ENCODE peak calls at places on chromosomes 2 and 18, in ten cellular contexts. D, L, R, E, G, V, A, P, K and B are unnamed samples.

GRCh38 chr2:235433860-235434259 is 60.0 kb upstream of the AGAP1 start:
- DNase-seq in D (no peak), A (no peak), E (peak), V (no peak), L (peak), R (no peak), K (no peak), P (no peak), G (peak), B (no peak)

GRCh38 chr2:47288864-47289263 is 114.1 kb upstream of the MSH2 start:
- DNase-seq in L (no peak), P (no peak), V (no peak), D (no peak), R (no peak), A (no peak), G (no peak), K (no peak), E (peak), B (no peak)

GRCh38 chr18:79458131-79458838 is 62.6 kb downstream of the NFATC1 start:
- DNase-seq in E (peak), D (peak), L (no peak), K (no peak), P (no peak), R (peak), A (peak), G (peak), V (no peak), B (no peak)

GRCh38 chr18:32714571-32715148 is 58.2 kb downstream of the KLHL14 start:
- DNase-seq in E (peak), K (no peak), R (no peak), D (peak), G (no peak), A (peak), P (peak), L (peak), V (peak), B (peak)

GRCh38 chr2:239115616-239116015 is 267.7 kb downstream of the TWIST2 start:
- DNase-seq in V (no peak), D (no peak), P (no peak), E (no peak), G (no peak), R (no peak), A (no peak), L (no peak), K (no peak), B (no peak)

GRCh38 chr2:145194671-145195070 is 674.8 kb upstream of the ZEB2 start:
- DNase-seq in G (no peak), D (peak), P (no peak), A (no peak), L (no peak), R (no peak), V (no peak), E (no peak), K (no peak), B (no peak)

GRCh38 chr2:7281802-7282201 is 364.6 kb downstream of the RNF144A start:
- DNase-seq in E (no peak), L (no peak), K (no peak), R (no peak), P (no peak), A (no peak), V (no peak), D (no peak), G (no peak), B (no peak)

GRCh38 chr2:143117225-143117624 is 12.0 kb upstream of the ARHGAP15 start:
- DNase-seq in A (no peak), K (no peak), D (no peak), L (no peak), R (no peak), E (no peak), G (no peak), V (no peak), P (no peak), B (no peak)

GRCh38 chr2:15941970-15942710 is 1.8 kb downstream of the MYCN start:
- DNase-seq in V (peak), D (peak), R (no peak), E (no peak), P (no peak), L (no peak), A (peak), K (no peak), G (peak), B (no peak)

GRCh38 chr2:64934530-64934929 is 54.7 kb upstream of the SLC1A4 start:
- DNase-seq in A (no peak), E (no peak), P (no peak), L (no peak), G (no peak), D (no peak), K (no peak), V (no peak), R (peak), B (no peak)

GRCh38 chr2:10911291-10912075 is at the start of gene KCNF1:
- DNase-seq in K (no peak), V (peak), R (peak), E (peak), D (peak), A (peak), P (no peak), G (no peak), L (peak), B (no peak)

GRCh38 chr2:207616185-207616584 is 9.0 kb downstream of the METTL21A start:
- DNase-seq in G (no peak), P (no peak), V (no peak), L (no peak), E (peak), R (no peak), K (no peak), D (no peak), A (no peak), B (no peak)

GRCh38 chr2:61179701-61180639 is 18.0 kb downstream of the C2orf74 start:
- DNase-seq in L (peak), G (peak), R (peak), A (no peak), V (peak), E (peak), D (peak), K (no peak), P (no peak), B (no peak)

GRCh38 chr18:11283531-11284071 is 134.2 kb upstream of the PIEZO2 start:
- DNase-seq in G (no peak), L (no peak), D (no peak), A (peak), E (no peak), V (no peak), P (no peak), K (no peak), R (peak), B (no peak)

GRCh38 chr18:48140738-48141137 is 210.3 kb upstream of the SMAD2 start:
- DNase-seq in D (no peak), K (no peak), E (no peak), V (no peak), R (no peak), G (no peak), P (no peak), L (no peak), A (no peak), B (no peak)

GRCh38 chr2:217038001-217038400 is 178.1 kb upstream of the TNP1 start:
- DNase-seq in V (no peak), K (no peak), G (no peak), A (no peak), D (no peak), E (no peak), L (no peak), R (no peak), P (no peak), B (no peak)

GRCh38 chr2:26459991-26460612 is 17.8 kb downstream of the OTOF start:
- DNase-seq in R (no peak), P (no peak), V (peak), A (no peak), K (no peak), G (no peak), D (no peak), E (no peak), L (no peak), B (no peak)

GRCh38 chr2:38731090-38731489 is 20.1 kb downstream of the SRSF7 start:
- DNase-seq in K (no peak), L (no peak), E (no peak), P (no peak), V (no peak), R (no peak), A (no peak), D (no peak), G (no peak), B (no peak)

GRCh38 chr2:71896385-71897144 is 251.1 kb downstream of the CYP26B1 start:
- DNase-seq in L (no peak), P (no peak), D (no peak), K (no peak), R (no peak), A (no peak), G (no peak), E (no peak), V (no peak), B (no peak)

GRCh38 chr2:176140520-176141317 is 10.6 kb upstream of the HOXD4 start:
- DNase-seq in D (peak), V (peak), L (peak), K (peak), R (peak), A (peak), E (peak), G (peak), P (peak), B (peak)

GRCh38 chr18:42086288-42086687 is 131.3 kb downstream of the PIK3C3 start:
- DNase-seq in P (no peak), K (no peak), E (no peak), G (no peak), L (no peak), D (no peak), V (no peak), R (no peak), A (no peak), B (no peak)

GRCh38 chr2:144510206-144510991 is 9.5 kb downstream of the ZEB2 start:
- DNase-seq in R (no peak), D (peak), V (peak), A (no peak), E (peak), L (no peak), G (no peak), K (no peak), P (peak), B (no peak)

GRCh38 chr2:27509326-27509725 is 12.7 kb downstream of the GCKR start:
- DNase-seq in L (no peak), R (no peak), P (no peak), E (peak), A (no peak), K (no peak), V (no peak), D (no peak), G (no peak), B (no peak)

GRCh38 chr2:160614391-160614790 is 120.8 kb upstream of the RBMS1 start:
- DNase-seq in P (no peak), R (no peak), L (no peak), D (no peak), G (no peak), A (no peak), K (no peak), V (no peak), E (peak), B (no peak)

GRCh38 chr2:218230882-218231281 is 13.9 kb downstream of the ARPC2 start:
- DNase-seq in K (no peak), A (peak), V (peak), L (no peak), R (no peak), E (peak), G (no peak), D (no peak), P (peak), B (no peak)

GRCh38 chr2:137865954-137866540 is 98.2 kb upstream of the HNMT start:
- DNase-seq in G (no peak), L (peak), D (peak), R (no peak), A (no peak), K (peak), E (peak), P (peak), V (peak), B (peak)

GRCh38 chr2:104043864-104044263 is 810.1 kb upstream of the POU3F3 start:
- DNase-seq in L (peak), E (no peak), G (no peak), R (no peak), V (no peak), A (no peak), D (peak), K (no peak), P (no peak), B (no peak)

GRCh38 chr2:167550448-167550847 is 662.2 kb downstream of the XIRP2 start:
- DNase-seq in A (peak), E (peak), L (no peak), P (no peak), V (no peak), G (no peak), D (peak), K (no peak), R (no peak), B (no peak)

GRCh38 chr2:189409647-189410046 is 31.6 kb upstream of the WDR75 start:
- DNase-seq in V (no peak), D (no peak), K (no peak), P (no peak), R (no peak), G (no peak), E (no peak), L (no peak), A (no peak), B (no peak)

GRCh38 chr2:128727914-128728313 is 409.2 kb upstream of the HS6ST1 start:
- DNase-seq in V (no peak), G (no peak), R (no peak), P (no peak), D (no peak), A (no peak), E (peak), K (no peak), L (no peak), B (peak)

GRCh38 chr18:8506251-8507049 is 102.8 kb upstream of the RAB12 start:
- DNase-seq in P (no peak), E (no peak), A (no peak), K (no peak), R (peak), D (no peak), G (no peak), L (no peak), V (no peak), B (no peak)

GRCh38 chr2:157364257-157364974 is 38.8 kb upstream of the ERMN start:
- DNase-seq in P (no peak), D (no peak), K (no peak), A (no peak), L (no peak), V (no peak), E (no peak), G (no peak), R (no peak), B (no peak)